ENCODE peak calls at places on chromosomes 7 and 10, in six cellular contexts. L is fibroblast of lung, A is psoas muscle, X is HFF-Myc, O is kidney epithelial cell, P is fibroblast of the aortic adventitia. J is an unnamed sample.

GRCh38 chr10:59666310-59666709 is 43.3 kb downstream of the SLC16A9 start:
- DNase-seq in L (no peak), A (no peak), X (no peak), O (no peak), P (no peak), J (no peak)

GRCh38 chr7:17058568-17058967 is 176.8 kb upstream of the AGR3 start:
- DNase-seq in L (peak; percentile 50), A (no peak), X (no peak), O (no peak), P (peak; percentile 43), J (no peak)

GRCh38 chr7:116316838-116317612 is 106.7 kb downstream of the TES start:
- DNase-seq in L (peak; percentile 99), A (no peak), X (peak; percentile 87), O (peak; percentile 99), P (peak; percentile 99), J (peak; percentile 94)

GRCh38 chr7:44380831-44381493 is 55.6 kb upstream of the CAMK2B start:
- DNase-seq in L (peak; percentile 49), A (no peak), X (no peak), O (no peak), P (peak; percentile 35), J (no peak)

GRCh38 chr7:39592586-39592985 is 26.4 kb downstream of the YAE1 start:
- DNase-seq in L (peak; percentile 73), A (no peak), X (no peak), O (peak; percentile 73), P (peak; percentile 88), J (no peak)

GRCh38 chr10:97020452-97021400 is 165.0 kb downstream of the SLIT1 start:
- DNase-seq in L (no peak), A (peak; percentile 74), X (no peak), O (no peak), P (peak; percentile 52), J (no peak)

GRCh38 chr7:7563813-7564212 is 2.9 kb upstream of the MIOS start:
- DNase-seq in L (no peak), A (no peak), X (no peak), O (no peak), P (no peak), J (no peak)

GRCh38 chr7:77866370-77866769 is 67.8 kb downstream of the PHTF2 start:
- DNase-seq in L (peak; percentile 38), A (no peak), X (no peak), O (no peak), P (peak; percentile 6), J (no peak)

GRCh38 chr7:55224111-55224510 is 141.0 kb upstream of the LANCL2 start:
- DNase-seq in L (no peak), A (no peak), X (no peak), O (no peak), P (no peak), J (no peak)

GRCh38 chr10:61000769-61001730 is 57.1 kb upstream of the RHOBTB1 start:
- DNase-seq in L (peak; percentile 16), A (no peak), X (no peak), O (no peak), P (no peak), J (no peak)

GRCh38 chr10:22993314-22993713 is 65.5 kb downstream of the ARMC3 start:
- DNase-seq in L (no peak), A (no peak), X (no peak), O (no peak), P (no peak), J (no peak)

GRCh38 chr7:455110-455928 is 64.3 kb downstream of the PDGFA start:
- DNase-seq in L (no peak), A (peak; percentile 70), X (no peak), O (no peak), P (no peak), J (no peak)

GRCh38 chr7:99083733-99084132 is 60.2 kb downstream of the SMURF1 start:
- DNase-seq in L (no peak), A (no peak), X (no peak), O (no peak), P (no peak), J (no peak)

GRCh38 chr7:93332172-93332571 is 100.0 kb downstream of the VPS50 start:
- DNase-seq in L (no peak), A (no peak), X (no peak), O (no peak), P (no peak), J (no peak)

GRCh38 chr7:141737118-141737835 is 881 bp upstream of the SSBP1 start:
- DNase-seq in L (peak; percentile 38), A (no peak), X (no peak), O (no peak), P (peak; percentile 11), J (no peak)

GRCh38 chr7:11343136-11343535 is 369.5 kb downstream of the PHF14 start:
- DNase-seq in L (no peak), A (no peak), X (no peak), O (no peak), P (no peak), J (no peak)

DNA sequence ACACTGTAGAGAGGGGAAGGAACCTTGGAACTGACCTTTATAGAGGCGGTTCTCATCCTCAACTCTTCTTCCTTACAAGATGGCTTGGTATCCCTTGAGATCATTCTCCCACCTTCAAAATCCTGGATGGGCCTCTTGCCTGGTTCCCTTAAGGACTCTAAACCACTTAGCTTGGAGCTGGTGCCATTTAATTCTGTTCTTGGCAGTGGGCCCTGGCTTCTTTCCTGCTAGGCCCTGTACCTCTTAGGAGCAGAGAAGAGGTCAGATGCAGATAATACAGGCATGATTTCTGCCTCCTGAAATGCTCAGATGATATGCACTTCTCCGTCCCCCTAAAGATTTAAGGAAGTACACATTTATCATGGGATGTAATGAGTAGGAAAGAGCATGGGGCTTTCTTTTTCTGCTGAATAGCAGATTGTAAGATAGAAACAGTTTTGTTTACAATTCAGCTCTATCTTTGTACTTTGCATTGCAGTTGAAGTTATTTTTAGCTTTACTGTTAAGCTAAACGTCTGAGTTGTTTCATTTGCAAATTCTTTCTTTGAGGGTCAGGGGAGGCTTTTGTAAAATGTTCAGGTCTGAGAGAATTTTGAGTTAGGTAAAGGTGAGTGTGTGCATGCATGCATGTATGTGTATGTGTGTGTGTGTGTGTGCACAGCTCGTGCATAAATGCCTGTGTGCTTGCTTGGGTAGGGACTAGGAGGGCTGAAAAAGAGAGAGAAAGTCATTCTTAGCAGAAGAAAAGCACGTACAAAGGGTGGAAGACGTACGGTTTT is 364.0 kb downstream of the AUTS2 start:
- DNase-seq in L (peak; percentile 22), A (peak; percentile 59), X (no peak), O (no peak), P (no peak), J (peak; percentile 19)
- H3K4me3 ChIP-seq in L (no peak overlapping the region), A (no peak overlapping the region), X (no peak overlapping the region), O (no peak overlapping the region), P (no peak overlapping the region), J (no peak overlapping the region)

GRCh38 chr10:113879691-113880090 is 25.2 kb downstream of the NHLRC2 start:
- DNase-seq in L (no peak), A (no peak), X (no peak), O (no peak), P (no peak), J (no peak)

GRCh38 chr10:113880236-113880635 is 25.8 kb downstream of the NHLRC2 start:
- DNase-seq in L (no peak), A (no peak), X (no peak), O (peak; percentile 61), P (peak; percentile 47), J (no peak)

GRCh38 chr10:113872139-113873030 is 17.9 kb downstream of the NHLRC2 start:
- DNase-seq in L (no peak), A (no peak), X (no peak), O (no peak), P (no peak), J (no peak)

GRCh38 chr10:113875212-113875611 is 20.8 kb downstream of the NHLRC2 start:
- DNase-seq in L (no peak), A (no peak), X (no peak), O (no peak), P (no peak), J (no peak)

DNA sequence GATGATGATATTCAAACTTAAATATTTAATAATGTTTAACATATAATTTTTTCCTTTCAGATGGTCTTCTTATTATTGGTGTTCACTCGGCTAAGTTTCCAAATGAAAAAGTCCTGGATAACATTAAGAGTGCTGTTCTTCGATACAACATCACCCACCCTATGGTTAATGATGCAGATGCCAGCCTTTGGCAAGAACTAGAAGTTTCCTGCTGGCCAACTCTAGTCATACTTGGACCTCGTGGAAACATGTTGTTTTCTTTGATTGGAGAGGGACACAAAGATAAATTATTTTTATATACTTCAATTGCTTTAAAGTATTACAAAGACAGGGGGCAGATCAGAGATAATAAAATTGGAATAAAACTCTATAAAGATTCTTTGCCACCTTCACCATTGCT is 22.0 kb downstream of the NHLRC2 start:
- DNase-seq in L (no peak), A (no peak), X (no peak), O (no peak), P (no peak), J (no peak)
- TF ChIP-seq CTCF in L (no peak), A (no peak), X (no peak), O (no peak), P (no peak), J (no peak)

GRCh38 chr10:123858039-123858740 is 33.4 kb downstream of the CPXM2 start:
- DNase-seq in L (no peak), A (no peak), X (no peak), O (no peak), P (peak; percentile 80), J (no peak)

GRCh38 chr10:123858907-123859650 is 32.5 kb downstream of the CPXM2 start:
- DNase-seq in L (no peak), A (no peak), X (no peak), O (no peak), P (no peak), J (no peak)

GRCh38 chr10:123855013-123855684 is 36.5 kb downstream of the CPXM2 start:
- DNase-seq in L (no peak), A (no peak), X (no peak), O (no peak), P (peak; percentile 79), J (no peak)

GRCh38 chr10:123859651-123860045 is 32.0 kb downstream of the CPXM2 start:
- DNase-seq in L (no peak), A (no peak), X (no peak), O (no peak), P (no peak), J (no peak)

DNA sequence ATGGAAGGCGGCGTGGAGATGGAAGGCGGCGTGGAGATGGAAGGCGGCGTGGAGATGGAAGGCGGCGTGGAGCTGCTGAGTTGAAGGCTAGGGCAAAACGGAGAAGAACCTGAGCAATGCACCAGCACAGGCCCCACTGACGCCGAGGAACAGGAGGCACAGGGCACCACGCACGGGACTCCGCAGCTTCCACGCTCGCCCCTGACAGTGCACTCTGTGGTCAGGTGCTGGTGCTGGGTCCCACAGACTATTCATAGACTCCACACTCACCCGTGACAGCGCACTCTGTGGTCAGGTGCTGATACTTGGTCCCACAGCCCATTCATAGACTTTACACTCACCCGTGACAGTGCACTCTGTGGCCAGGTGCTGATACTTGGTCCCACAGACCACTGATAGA is 34.0 kb downstream of the CPXM2 start:
- DNase-seq in L (no peak), A (no peak), X (no peak), O (no peak), P (no peak), J (no peak)
- H3K4me3 ChIP-seq in L (no peak overlapping the region), A (no peak overlapping the region), X (no peak overlapping the region), O (no peak overlapping the region), P (no peak overlapping the region), J (no peak overlapping the region)

DNA sequence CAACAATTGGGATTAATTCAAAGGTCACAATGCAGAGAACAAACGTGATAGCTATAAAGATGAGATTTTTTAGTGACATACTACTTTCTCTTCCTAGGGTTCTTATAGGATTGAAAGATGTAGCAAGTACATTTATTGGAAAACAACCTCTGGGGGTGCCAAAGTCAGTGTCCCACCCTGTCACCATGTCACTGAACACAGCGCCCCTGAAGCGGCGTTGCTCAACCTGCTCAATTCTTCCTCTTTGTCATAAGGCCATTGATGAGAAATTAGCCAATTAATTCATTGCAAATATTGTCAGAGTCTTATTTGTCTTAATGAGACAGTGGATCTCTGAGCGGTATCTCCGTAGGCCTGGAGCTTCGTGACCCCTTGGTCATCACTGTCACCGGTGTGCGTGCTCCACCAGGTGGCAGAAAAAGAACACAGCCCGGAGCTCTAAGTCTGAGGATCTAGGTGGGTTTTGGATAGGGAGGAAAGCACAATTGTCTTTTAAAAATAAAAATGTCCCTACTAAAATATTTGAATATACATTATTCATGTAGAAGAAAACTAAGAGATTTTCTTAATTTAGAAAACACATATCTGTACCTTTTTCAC is 362.6 kb downstream of the PAXIP1 start:
- DNase-seq in L (no peak), A (no peak), X (no peak), O (no peak), P (no peak), J (no peak)
- TF ChIP-seq CTCF in L (no peak), A (no peak), X (no peak), O (no peak), P (no peak), J (peak; percentile 56)

J was measured in LNCaP clone FGC.